ENCODE peak calls at places on chromosomes 7 and 10, in nine cellular contexts. One of them, this sample, is unnamed.

GRCh38 chr10:6408799-6409198 is 171.3 kb downstream of the PRKCQ start:
- DNase-seq in NCI-H774: no peak
- DNase-seq in HTR-8/SVneo: no peak
- DNase-seq in Karpas-422: no peak
- DNase-seq in activated T-cell treated with anti-CD3 and anti-CD28 coated beads, Interleukin-2, amount 50 U/mL, for 4 hours: no peak
- DNase-seq in Daoy: no peak
- DNase-seq in GM06990: no peak
- DNase-seq in activated CD4-positive, alpha-beta T cell treated with anti-CD3 and anti-CD28 coated beads for 48 hours: no peak
- DNase-seq in activated CD4-positive, CD25-positive, alpha-beta regulatory T cell: no peak
- DNase-seq in this sample: no peak

GRCh38 chr7:81462672-81463071 is 307.2 kb downstream of the HGF start:
- DNase-seq in NCI-H774: no peak
- DNase-seq in activated CD4-positive, alpha-beta T cell treated with anti-CD3 and anti-CD28 coated beads for 48 hours: no peak
- DNase-seq in activated T-cell treated with anti-CD3 and anti-CD28 coated beads, Interleukin-2, amount 50 U/mL, for 4 hours: no peak
- DNase-seq in Karpas-422: no peak
- DNase-seq in Daoy: peak
- DNase-seq in activated CD4-positive, CD25-positive, alpha-beta regulatory T cell: no peak
- DNase-seq in HTR-8/SVneo: no peak
- DNase-seq in GM06990: no peak
- DNase-seq in this sample: no peak

GRCh38 chr10:125691160-125691981 is 8.4 kb upstream of the TEX36 start:
- DNase-seq in HTR-8/SVneo: no peak
- DNase-seq in Karpas-422: no peak
- DNase-seq in GM06990: no peak
- DNase-seq in activated T-cell treated with anti-CD3 and anti-CD28 coated beads, Interleukin-2, amount 50 U/mL, for 4 hours: no peak
- DNase-seq in activated CD4-positive, CD25-positive, alpha-beta regulatory T cell: no peak
- DNase-seq in activated CD4-positive, alpha-beta T cell treated with anti-CD3 and anti-CD28 coated beads for 48 hours: no peak
- DNase-seq in Daoy: peak
- DNase-seq in NCI-H774: no peak
- DNase-seq in this sample: no peak

GRCh38 chr7:24982917-24983316 is 2.9 kb upstream of the OSBPL3 start:
- DNase-seq in Karpas-422: no peak
- DNase-seq in activated CD4-positive, CD25-positive, alpha-beta regulatory T cell: no peak
- DNase-seq in Daoy: peak
- DNase-seq in HTR-8/SVneo: no peak
- DNase-seq in activated T-cell treated with anti-CD3 and anti-CD28 coated beads, Interleukin-2, amount 50 U/mL, for 4 hours: no peak
- DNase-seq in NCI-H774: no peak
- DNase-seq in activated CD4-positive, alpha-beta T cell treated with anti-CD3 and anti-CD28 coated beads for 48 hours: no peak
- DNase-seq in GM06990: no peak
- DNase-seq in this sample: no peak

GRCh38 chr10:20228748-20229147 is 412.5 kb downstream of the PLXDC2 start:
- DNase-seq in GM06990: no peak
- DNase-seq in activated T-cell treated with anti-CD3 and anti-CD28 coated beads, Interleukin-2, amount 50 U/mL, for 4 hours: no peak
- DNase-seq in activated CD4-positive, alpha-beta T cell treated with anti-CD3 and anti-CD28 coated beads for 48 hours: no peak
- DNase-seq in Daoy: no peak
- DNase-seq in NCI-H774: no peak
- DNase-seq in activated CD4-positive, CD25-positive, alpha-beta regulatory T cell: no peak
- DNase-seq in HTR-8/SVneo: no peak
- DNase-seq in Karpas-422: no peak
- DNase-seq in this sample: no peak

GRCh38 chr7:129702316-129702715 is 90.8 kb downstream of the NRF1 start:
- DNase-seq in HTR-8/SVneo: no peak
- DNase-seq in Daoy: no peak
- DNase-seq in GM06990: no peak
- DNase-seq in activated CD4-positive, CD25-positive, alpha-beta regulatory T cell: no peak
- DNase-seq in Karpas-422: no peak
- DNase-seq in activated T-cell treated with anti-CD3 and anti-CD28 coated beads, Interleukin-2, amount 50 U/mL, for 4 hours: no peak
- DNase-seq in NCI-H774: no peak
- DNase-seq in activated CD4-positive, alpha-beta T cell treated with anti-CD3 and anti-CD28 coated beads for 48 hours: no peak
- DNase-seq in this sample: no peak

GRCh38 chr10:71696635-71697326 is 22.8 kb downstream of the C10orf105 start:
- DNase-seq in activated T-cell treated with anti-CD3 and anti-CD28 coated beads, Interleukin-2, amount 50 U/mL, for 4 hours: peak
- DNase-seq in NCI-H774: no peak
- DNase-seq in Daoy: peak
- DNase-seq in HTR-8/SVneo: peak
- DNase-seq in activated CD4-positive, CD25-positive, alpha-beta regulatory T cell: peak
- DNase-seq in GM06990: peak
- DNase-seq in Karpas-422: peak
- DNase-seq in activated CD4-positive, alpha-beta T cell treated with anti-CD3 and anti-CD28 coated beads for 48 hours: peak
- DNase-seq in this sample: peak

GRCh38 chr10:107767185-107767584 is 602.7 kb upstream of the SORCS1 start:
- DNase-seq in activated CD4-positive, CD25-positive, alpha-beta regulatory T cell: no peak
- DNase-seq in GM06990: no peak
- DNase-seq in HTR-8/SVneo: no peak
- DNase-seq in activated CD4-positive, alpha-beta T cell treated with anti-CD3 and anti-CD28 coated beads for 48 hours: no peak
- DNase-seq in activated T-cell treated with anti-CD3 and anti-CD28 coated beads, Interleukin-2, amount 50 U/mL, for 4 hours: no peak
- DNase-seq in Karpas-422: no peak
- DNase-seq in NCI-H774: no peak
- DNase-seq in Daoy: no peak
- DNase-seq in this sample: no peak

GRCh38 chr7:94095359-94096009 is 91.3 kb upstream of the BET1 start:
- DNase-seq in Karpas-422: no peak
- DNase-seq in Daoy: no peak
- DNase-seq in HTR-8/SVneo: no peak
- DNase-seq in activated CD4-positive, alpha-beta T cell treated with anti-CD3 and anti-CD28 coated beads for 48 hours: no peak
- DNase-seq in NCI-H774: no peak
- DNase-seq in activated T-cell treated with anti-CD3 and anti-CD28 coated beads, Interleukin-2, amount 50 U/mL, for 4 hours: no peak
- DNase-seq in activated CD4-positive, CD25-positive, alpha-beta regulatory T cell: no peak
- DNase-seq in GM06990: no peak
- DNase-seq in this sample: no peak

GRCh38 chr10:90289037-90289436 is 568.8 kb downstream of the HTR7 start:
- DNase-seq in Karpas-422: no peak
- DNase-seq in activated CD4-positive, alpha-beta T cell treated with anti-CD3 and anti-CD28 coated beads for 48 hours: no peak
- DNase-seq in HTR-8/SVneo: no peak
- DNase-seq in GM06990: peak
- DNase-seq in activated CD4-positive, CD25-positive, alpha-beta regulatory T cell: no peak
- DNase-seq in Daoy: peak
- DNase-seq in activated T-cell treated with anti-CD3 and anti-CD28 coated beads, Interleukin-2, amount 50 U/mL, for 4 hours: no peak
- DNase-seq in NCI-H774: no peak
- DNase-seq in this sample: no peak

GRCh38 chr7:134457166-134457565 is 1.7 kb downstream of the AKR1B1 start:
- DNase-seq in Daoy: no peak
- DNase-seq in NCI-H774: no peak
- DNase-seq in GM06990: no peak
- DNase-seq in HTR-8/SVneo: no peak
- DNase-seq in activated CD4-positive, alpha-beta T cell treated with anti-CD3 and anti-CD28 coated beads for 48 hours: no peak
- DNase-seq in activated CD4-positive, CD25-positive, alpha-beta regulatory T cell: no peak
- DNase-seq in Karpas-422: no peak
- DNase-seq in activated T-cell treated with anti-CD3 and anti-CD28 coated beads, Interleukin-2, amount 50 U/mL, for 4 hours: no peak
- DNase-seq in this sample: no peak

GRCh38 chr7:151795168-151795754 is 81.7 kb downstream of the PRKAG2 start:
- DNase-seq in GM06990: peak
- DNase-seq in activated T-cell treated with anti-CD3 and anti-CD28 coated beads, Interleukin-2, amount 50 U/mL, for 4 hours: peak
- DNase-seq in activated CD4-positive, CD25-positive, alpha-beta regulatory T cell: peak
- DNase-seq in HTR-8/SVneo: no peak
- DNase-seq in Karpas-422: no peak
- DNase-seq in activated CD4-positive, alpha-beta T cell treated with anti-CD3 and anti-CD28 coated beads for 48 hours: peak
- DNase-seq in NCI-H774: no peak
- DNase-seq in Daoy: peak
- DNase-seq in this sample: no peak

GRCh38 chr10:103493362-103493871 is at the start of gene NEURL1:
- DNase-seq in Karpas-422: peak
- DNase-seq in Daoy: no peak
- DNase-seq in activated T-cell treated with anti-CD3 and anti-CD28 coated beads, Interleukin-2, amount 50 U/mL, for 4 hours: no peak
- DNase-seq in activated CD4-positive, alpha-beta T cell treated with anti-CD3 and anti-CD28 coated beads for 48 hours: peak
- DNase-seq in HTR-8/SVneo: no peak
- DNase-seq in activated CD4-positive, CD25-positive, alpha-beta regulatory T cell: no peak
- DNase-seq in NCI-H774: no peak
- DNase-seq in GM06990: no peak
- DNase-seq in this sample: no peak

GRCh38 chr7:139482662-139483466 is 609 bp downstream of the KLRG2 start:
- DNase-seq in Karpas-422: no peak
- DNase-seq in activated T-cell treated with anti-CD3 and anti-CD28 coated beads, Interleukin-2, amount 50 U/mL, for 4 hours: no peak
- DNase-seq in HTR-8/SVneo: no peak
- DNase-seq in activated CD4-positive, alpha-beta T cell treated with anti-CD3 and anti-CD28 coated beads for 48 hours: peak
- DNase-seq in activated CD4-positive, CD25-positive, alpha-beta regulatory T cell: no peak
- DNase-seq in GM06990: peak
- DNase-seq in NCI-H774: no peak
- DNase-seq in Daoy: peak
- DNase-seq in this sample: no peak

GRCh38 chr7:155785536-155785935 is 26.7 kb downstream of the SHH start:
- DNase-seq in Daoy: peak
- DNase-seq in activated CD4-positive, alpha-beta T cell treated with anti-CD3 and anti-CD28 coated beads for 48 hours: no peak
- DNase-seq in HTR-8/SVneo: no peak
- DNase-seq in NCI-H774: no peak
- DNase-seq in Karpas-422: no peak
- DNase-seq in activated CD4-positive, CD25-positive, alpha-beta regulatory T cell: no peak
- DNase-seq in activated T-cell treated with anti-CD3 and anti-CD28 coated beads, Interleukin-2, amount 50 U/mL, for 4 hours: no peak
- DNase-seq in GM06990: no peak
- DNase-seq in this sample: no peak

GRCh38 chr10:16436367-16436757 is 448 bp upstream of the PTER start:
- DNase-seq in Daoy: peak
- DNase-seq in Karpas-422: no peak
- DNase-seq in activated T-cell treated with anti-CD3 and anti-CD28 coated beads, Interleukin-2, amount 50 U/mL, for 4 hours: no peak
- DNase-seq in activated CD4-positive, CD25-positive, alpha-beta regulatory T cell: no peak
- DNase-seq in GM06990: no peak
- DNase-seq in activated CD4-positive, alpha-beta T cell treated with anti-CD3 and anti-CD28 coated beads for 48 hours: peak
- DNase-seq in NCI-H774: no peak
- DNase-seq in HTR-8/SVneo: no peak
- DNase-seq in this sample: no peak

GRCh38 chr10:97327348-97328294 is 6.9 kb downstream of the FRAT2 start:
- DNase-seq in Daoy: no peak
- DNase-seq in Karpas-422: no peak
- DNase-seq in HTR-8/SVneo: no peak
- DNase-seq in activated T-cell treated with anti-CD3 and anti-CD28 coated beads, Interleukin-2, amount 50 U/mL, for 4 hours: no peak
- DNase-seq in activated CD4-positive, alpha-beta T cell treated with anti-CD3 and anti-CD28 coated beads for 48 hours: no peak
- DNase-seq in NCI-H774: peak
- DNase-seq in activated CD4-positive, CD25-positive, alpha-beta regulatory T cell: no peak
- DNase-seq in GM06990: no peak
- DNase-seq in this sample: no peak

GRCh38 chr10:44993922-44994751 is 6.6 kb upstream of the ZNF22 start:
- DNase-seq in NCI-H774: no peak
- DNase-seq in Karpas-422: no peak
- DNase-seq in HTR-8/SVneo: no peak
- DNase-seq in activated T-cell treated with anti-CD3 and anti-CD28 coated beads, Interleukin-2, amount 50 U/mL, for 4 hours: no peak
- DNase-seq in activated CD4-positive, CD25-positive, alpha-beta regulatory T cell: no peak
- DNase-seq in activated CD4-positive, alpha-beta T cell treated with anti-CD3 and anti-CD28 coated beads for 48 hours: no peak
- DNase-seq in Daoy: no peak
- DNase-seq in GM06990: no peak
- DNase-seq in this sample: peak

GRCh38 chr10:79053481-79054202 is 15.1 kb upstream of the ZMIZ1 start:
- DNase-seq in activated T-cell treated with anti-CD3 and anti-CD28 coated beads, Interleukin-2, amount 50 U/mL, for 4 hours: no peak
- DNase-seq in NCI-H774: no peak
- DNase-seq in GM06990: no peak
- DNase-seq in activated CD4-positive, CD25-positive, alpha-beta regulatory T cell: no peak
- DNase-seq in Karpas-422: no peak
- DNase-seq in Daoy: no peak
- DNase-seq in activated CD4-positive, alpha-beta T cell treated with anti-CD3 and anti-CD28 coated beads for 48 hours: no peak
- DNase-seq in HTR-8/SVneo: no peak
- DNase-seq in this sample: no peak

GRCh38 chr7:27064169-27064568 is 31.6 kb downstream of the HOXA1 start:
- DNase-seq in Karpas-422: no peak
- DNase-seq in activated T-cell treated with anti-CD3 and anti-CD28 coated beads, Interleukin-2, amount 50 U/mL, for 4 hours: no peak
- DNase-seq in activated CD4-positive, alpha-beta T cell treated with anti-CD3 and anti-CD28 coated beads for 48 hours: no peak
- DNase-seq in GM06990: no peak
- DNase-seq in activated CD4-positive, CD25-positive, alpha-beta regulatory T cell: no peak
- DNase-seq in NCI-H774: no peak
- DNase-seq in HTR-8/SVneo: no peak
- DNase-seq in Daoy: no peak
- DNase-seq in this sample: no peak

GRCh38 chr7:68862736-68863135 is 735.5 kb upstream of the AUTS2 start:
- DNase-seq in activated T-cell treated with anti-CD3 and anti-CD28 coated beads, Interleukin-2, amount 50 U/mL, for 4 hours: no peak
- DNase-seq in Karpas-422: no peak
- DNase-seq in NCI-H774: peak
- DNase-seq in activated CD4-positive, CD25-positive, alpha-beta regulatory T cell: no peak
- DNase-seq in GM06990: no peak
- DNase-seq in Daoy: no peak
- DNase-seq in HTR-8/SVneo: no peak
- DNase-seq in activated CD4-positive, alpha-beta T cell treated with anti-CD3 and anti-CD28 coated beads for 48 hours: no peak
- DNase-seq in this sample: no peak

GRCh38 chr10:58531084-58531695 is 18.5 kb downstream of the BICC1 start:
- DNase-seq in NCI-H774: peak
- DNase-seq in Karpas-422: peak
- DNase-seq in activated T-cell treated with anti-CD3 and anti-CD28 coated beads, Interleukin-2, amount 50 U/mL, for 4 hours: no peak
- DNase-seq in GM06990: peak
- DNase-seq in HTR-8/SVneo: peak
- DNase-seq in activated CD4-positive, alpha-beta T cell treated with anti-CD3 and anti-CD28 coated beads for 48 hours: peak
- DNase-seq in Daoy: peak
- DNase-seq in activated CD4-positive, CD25-positive, alpha-beta regulatory T cell: peak
- DNase-seq in this sample: no peak

GRCh38 chr7:70037171-70037933 is 439.1 kb downstream of the AUTS2 start:
- DNase-seq in GM06990: no peak
- DNase-seq in NCI-H774: no peak
- DNase-seq in activated T-cell treated with anti-CD3 and anti-CD28 coated beads, Interleukin-2, amount 50 U/mL, for 4 hours: no peak
- DNase-seq in activated CD4-positive, alpha-beta T cell treated with anti-CD3 and anti-CD28 coated beads for 48 hours: no peak
- DNase-seq in Karpas-422: no peak
- DNase-seq in activated CD4-positive, CD25-positive, alpha-beta regulatory T cell: no peak
- DNase-seq in Daoy: peak
- DNase-seq in HTR-8/SVneo: no peak
- DNase-seq in this sample: no peak

GRCh38 chr10:45160266-45160665 is 155.1 kb downstream of the OR13A1 start:
- DNase-seq in HTR-8/SVneo: no peak
- DNase-seq in NCI-H774: no peak
- DNase-seq in Karpas-422: no peak
- DNase-seq in activated T-cell treated with anti-CD3 and anti-CD28 coated beads, Interleukin-2, amount 50 U/mL, for 4 hours: no peak
- DNase-seq in activated CD4-positive, CD25-positive, alpha-beta regulatory T cell: no peak
- DNase-seq in activated CD4-positive, alpha-beta T cell treated with anti-CD3 and anti-CD28 coated beads for 48 hours: no peak
- DNase-seq in GM06990: no peak
- DNase-seq in Daoy: peak
- DNase-seq in this sample: no peak

This sample was measured in tibial nerve.